ENCODE peak calls at places on chromosome 19, in nine cellular contexts. W, I, X, R, H, T, L, O and P are unnamed samples.

GRCh38 chr19:38388310-38389100 is at the start of gene SPRED3:
- DNase-seq in W (peak), I (peak), X (no peak), R (peak), H (peak), T (peak), L (peak), O (no peak), P (no peak)

GRCh38 chr19:18784786-18785120 is 6.4 kb downstream of the COMP start:
- DNase-seq in W (no peak), I (no peak), X (no peak), R (no peak), H (no peak), T (no peak), L (no peak), O (no peak), P (no peak)

GRCh38 chr19:44806271-44806670 is 2.6 kb upstream of the BCAM start:
- DNase-seq in W (no peak), I (no peak), X (no peak), R (no peak), H (no peak), T (no peak), L (no peak), O (no peak), P (no peak)

GRCh38 chr19:55075366-55075998 is at the start of gene EPS8L1:
- DNase-seq in W (peak), I (no peak), X (peak), R (no peak), H (peak), T (no peak), L (no peak), O (peak), P (no peak)

GRCh38 chr19:18663940-18664530 is 19.4 kb upstream of the CRTC1 start:
- DNase-seq in W (no peak), I (no peak), X (peak), R (no peak), H (no peak), T (no peak), L (no peak), O (no peak), P (no peak)

GRCh38 chr19:15372470-15372869 is 7.1 kb downstream of the AKAP8 start:
- DNase-seq in W (no peak), I (no peak), X (no peak), R (no peak), H (no peak), T (no peak), L (no peak), O (no peak), P (no peak)

GRCh38 chr19:45113628-45114027 is 20.6 kb downstream of the PPP1R37 start:
- DNase-seq in W (peak), I (no peak), X (peak), R (no peak), H (peak), T (no peak), L (no peak), O (no peak), P (no peak)

GRCh38 chr19:2661615-2662014 is 40.9 kb downstream of the GNG7 start:
- DNase-seq in W (no peak), I (peak), X (no peak), R (peak), H (peak), T (no peak), L (no peak), O (peak), P (peak)

GRCh38 chr19:44660081-44660480 is 11.2 kb upstream of the CEACAM19 start:
- DNase-seq in W (no peak), I (no peak), X (no peak), R (no peak), H (no peak), T (no peak), L (no peak), O (no peak), P (no peak)

GRCh38 chr19:7191946-7192691 is 102.1 kb downstream of the INSR start:
- DNase-seq in W (no peak), I (peak), X (no peak), R (no peak), H (no peak), T (no peak), L (no peak), O (no peak), P (no peak)

GRCh38 chr19:15368798-15369593 is 10.6 kb downstream of the AKAP8 start:
- DNase-seq in W (no peak), I (no peak), X (no peak), R (no peak), H (no peak), T (no peak), L (no peak), O (no peak), P (no peak)

GRCh38 chr19:55625004-55625326 is 599 bp upstream of the ZNF784 start:
- DNase-seq in W (no peak), I (no peak), X (no peak), R (no peak), H (peak), T (no peak), L (no peak), O (no peak), P (no peak)

DNA sequence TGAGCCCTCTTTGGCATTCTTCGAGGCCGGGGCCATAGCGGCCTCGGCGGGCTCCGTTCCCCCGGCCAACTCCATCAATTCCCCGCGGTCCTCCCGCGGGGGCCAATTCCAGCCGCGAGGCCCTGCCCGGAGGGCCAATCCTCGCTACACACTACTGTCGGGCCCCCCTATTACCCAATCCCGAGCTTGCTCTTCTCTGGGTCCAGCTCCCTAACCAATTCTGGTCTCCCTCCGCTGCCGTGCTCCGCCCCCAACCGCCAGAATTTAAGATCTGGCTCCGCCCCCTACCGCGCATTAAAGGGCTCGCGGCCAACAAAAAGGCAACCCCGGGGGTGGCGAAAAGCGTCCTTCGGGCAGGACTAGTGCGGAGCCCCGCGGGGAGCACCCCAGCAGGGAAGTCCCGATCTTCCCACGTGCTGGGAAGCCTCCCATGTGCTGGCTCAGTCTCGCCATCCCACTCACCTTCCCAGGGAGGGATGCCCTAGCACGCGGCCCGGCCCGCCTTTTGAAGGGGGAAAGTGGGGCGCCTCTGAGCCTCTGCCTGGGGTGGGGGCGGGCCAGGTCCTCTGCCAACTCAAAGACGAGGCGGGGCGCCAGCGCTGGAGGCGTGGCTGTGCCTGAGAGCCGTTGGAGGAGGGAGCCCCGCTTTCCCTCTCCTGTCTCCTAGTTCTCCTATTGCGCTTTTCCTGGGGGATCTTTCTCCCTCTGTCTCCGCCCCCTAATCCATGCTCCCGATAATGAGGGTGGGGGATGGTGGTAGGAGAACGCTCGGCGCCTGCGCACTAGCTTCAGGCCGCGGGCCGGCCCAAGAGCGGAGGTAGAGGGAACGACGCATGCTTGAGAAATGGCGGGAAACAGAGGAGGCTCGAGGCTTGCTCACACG is 3.5 kb downstream of the LIPE start:
- DNase-seq in W (peak), I (peak), X (peak), R (peak), H (peak), T (peak), L (peak), O (peak), P (peak)
- H3K27ac ChIP-seq in W (peak), I (no peak), X (peak), R (peak), H (no peak), T (peak), L (no peak), O (no peak), P (peak)

GRCh38 chr19:47473336-47473735 is 1.6 kb upstream of the SLC8A2 start:
- DNase-seq in W (no peak), I (no peak), X (no peak), R (no peak), H (no peak), T (no peak), L (no peak), O (no peak), P (no peak)

GRCh38 chr19:47471381-47471732 is 336 bp downstream of the SLC8A2 start:
- DNase-seq in W (no peak), I (no peak), X (no peak), R (no peak), H (no peak), T (no peak), L (no peak), O (no peak), P (no peak)

GRCh38 chr19:47470447-47471195 is 1.1 kb downstream of the SLC8A2 start:
- DNase-seq in W (no peak), I (no peak), X (no peak), R (no peak), H (no peak), T (no peak), L (no peak), O (no peak), P (no peak)

GRCh38 chr19:47469719-47470118 is 2.0 kb downstream of the SLC8A2 start:
- DNase-seq in W (no peak), I (no peak), X (no peak), R (no peak), H (no peak), T (no peak), L (no peak), O (no peak), P (no peak)

DNA sequence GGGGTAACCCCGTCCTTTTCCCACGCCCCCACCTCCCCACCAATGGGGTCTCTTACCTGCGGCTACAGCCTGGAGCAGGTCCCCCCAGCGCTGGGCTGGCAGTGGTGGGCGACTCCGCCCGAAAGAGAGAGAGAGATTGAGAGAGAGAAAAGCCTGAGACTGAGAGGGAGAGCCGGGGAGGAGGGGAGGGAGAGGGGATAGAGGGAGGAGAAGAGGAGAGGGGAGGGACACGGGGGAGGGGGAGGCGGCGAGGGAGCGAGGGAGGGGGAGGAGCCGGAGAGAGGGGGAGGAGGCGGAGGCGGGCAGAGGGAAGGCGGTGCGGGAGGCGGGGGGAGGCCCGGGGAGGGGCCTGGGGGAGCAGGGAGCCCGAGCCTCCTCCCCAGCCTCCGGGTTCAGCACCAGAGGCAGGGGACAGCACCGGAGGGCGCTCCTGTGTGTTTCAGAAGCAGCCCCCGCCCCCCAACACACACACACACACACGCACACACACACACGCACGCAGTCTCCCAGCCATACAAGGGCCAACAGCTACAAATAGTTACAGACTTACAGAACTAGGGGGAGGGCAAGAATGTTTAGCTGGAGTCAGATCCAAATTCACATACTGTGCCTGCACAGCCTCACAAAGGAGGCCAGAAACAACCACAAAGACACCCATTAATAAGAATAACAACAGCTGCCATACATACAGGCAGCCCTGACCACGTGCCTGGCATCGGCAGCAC is at the start of gene SLC8A2:
- DNase-seq in W (peak), I (peak), X (peak), R (peak), H (peak), T (peak), L (peak), O (peak), P (peak)
- H3K4me3 ChIP-seq in W (no peak), I (no peak), X (no peak), R (peak), H (peak), T (no peak), L (peak), O (peak), P (no peak)

DNA sequence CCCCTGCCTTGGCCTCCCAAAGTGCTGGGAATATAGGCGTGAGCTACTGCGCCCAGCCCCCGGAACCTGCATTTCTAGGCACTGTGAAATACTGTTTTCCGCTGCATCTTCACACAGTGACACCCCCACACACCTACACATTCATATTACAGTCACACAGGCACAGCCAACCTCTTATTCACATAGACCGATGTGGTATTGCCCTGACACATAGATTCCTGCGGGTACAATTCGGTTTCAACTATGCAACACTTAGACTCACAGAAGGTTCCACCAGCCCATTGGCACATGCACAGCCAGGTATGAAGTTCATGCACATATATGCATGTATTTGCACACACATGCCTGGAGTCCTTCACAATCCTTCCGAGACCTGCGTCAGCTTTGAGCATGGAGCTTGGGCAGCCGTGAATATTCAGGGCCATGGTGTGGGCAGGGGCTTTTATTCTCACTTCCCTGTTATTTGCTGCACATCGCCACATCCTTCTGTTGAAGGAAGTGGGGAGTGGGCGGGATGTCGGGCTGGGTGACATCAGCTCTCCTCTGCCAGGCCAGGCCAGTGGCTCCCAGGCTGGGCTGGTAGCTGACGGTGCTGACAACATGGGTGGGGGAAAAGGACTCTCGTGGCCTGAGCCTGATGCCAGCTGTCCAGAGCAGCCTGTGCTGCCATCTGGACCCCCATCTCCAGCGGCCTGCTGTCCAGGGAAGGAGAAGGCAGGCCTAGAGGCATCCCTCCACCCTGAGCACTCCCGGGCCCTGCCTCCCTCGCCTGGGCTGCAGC is 5.4 kb upstream of the CDC37 start:
- DNase-seq in W (no peak), I (peak), X (no peak), R (no peak), H (no peak), T (no peak), L (no peak), O (no peak), P (no peak)
- H3K4me2 ChIP-seq in W (no peak), I (no peak), X (no peak), R (no peak), H (no peak), T (no peak), L (no peak), O (no peak), P (no peak)

GRCh38 chr19:1412995-1413889 is 5.9 kb downstream of the DAZAP1 start:
- DNase-seq in W (no peak), I (no peak), X (no peak), R (no peak), H (no peak), T (no peak), L (no peak), O (no peak), P (no peak)

GRCh38 chr19:1410789-1411188 is 3.4 kb downstream of the DAZAP1 start:
- DNase-seq in W (no peak), I (no peak), X (no peak), R (no peak), H (no peak), T (no peak), L (no peak), O (no peak), P (no peak)

GRCh38 chr19:1410136-1410786 is 2.9 kb downstream of the DAZAP1 start:
- DNase-seq in W (no peak), I (peak), X (no peak), R (no peak), H (no peak), T (peak), L (no peak), O (no peak), P (no peak)

GRCh38 chr19:1412323-1412923 is 5.0 kb downstream of the DAZAP1 start:
- DNase-seq in W (no peak), I (no peak), X (no peak), R (no peak), H (no peak), T (no peak), L (no peak), O (no peak), P (no peak)

GRCh38 chr19:1411255-1412191 is 4.1 kb downstream of the DAZAP1 start:
- DNase-seq in W (no peak), I (peak), X (no peak), R (no peak), H (no peak), T (peak), L (no peak), O (no peak), P (no peak)
- H3K27ac ChIP-seq in W (no peak), I (peak), X (no peak), R (no peak), H (peak), T (peak), L (no peak), O (no peak), P (no peak)

GRCh38 chr19:17539288-17540117 is 15.9 kb upstream of the COLGALT1 start:
- DNase-seq in W (peak), I (peak), X (peak), R (peak), H (peak), T (peak), L (peak), O (peak), P (peak)
- H3K4me3 ChIP-seq in W (peak), I (peak), X (peak), R (peak), H (peak), T (peak), L (peak), O (peak), P (peak)

DNA sequence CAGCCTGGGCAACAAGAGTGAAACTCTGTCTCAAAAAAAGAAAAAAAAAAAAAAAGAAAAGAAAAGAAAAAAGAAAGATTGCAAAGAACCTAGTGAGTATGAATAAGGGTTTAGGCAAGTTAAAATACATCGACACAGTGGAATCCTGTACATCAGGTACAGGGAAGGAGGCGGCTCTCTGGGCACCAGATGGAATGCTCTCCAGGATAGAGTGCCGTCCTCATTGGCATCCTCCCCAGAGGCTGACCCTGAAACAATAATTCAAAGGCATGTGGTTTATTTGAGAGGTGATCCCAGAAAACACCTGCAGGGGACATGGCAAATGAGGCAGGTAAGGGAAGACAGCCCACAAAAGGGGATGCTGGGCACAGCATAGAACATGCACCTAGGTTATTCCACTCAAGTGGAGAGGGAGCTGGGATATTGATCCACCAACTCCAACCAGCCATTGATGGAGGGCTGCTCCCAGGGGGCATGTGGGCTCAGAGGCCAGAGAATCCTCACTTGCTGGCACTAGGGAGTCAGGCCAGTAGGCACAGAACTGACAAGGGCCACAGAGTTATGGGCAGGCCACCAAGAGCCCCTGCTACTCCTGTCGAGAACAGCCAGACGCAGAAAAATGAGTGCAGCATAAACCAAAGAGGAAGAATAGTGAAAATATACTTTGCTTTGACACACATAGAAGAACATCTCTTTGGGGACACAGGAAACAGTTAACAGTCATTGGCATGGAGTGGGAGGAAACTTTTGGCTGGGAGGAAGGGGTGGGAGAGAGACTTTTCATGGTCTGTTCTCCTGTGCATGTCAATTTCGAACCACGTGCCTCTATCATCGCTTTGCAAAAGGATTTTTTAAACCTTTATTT is 4.2 kb downstream of the TSPAN16 start:
- DNase-seq in W (no peak), I (no peak), X (no peak), R (no peak), H (no peak), T (no peak), L (no peak), O (no peak), P (no peak)
- H3K4me2 ChIP-seq in W (no peak), I (no peak), X (no peak), R (no peak), H (no peak), T (no peak), L (no peak), O (no peak), P (no peak)

GRCh38 chr19:5035817-5036732 is 67.2 kb downstream of the KDM4B start:
- DNase-seq in W (no peak), I (no peak), X (no peak), R (no peak), H (no peak), T (no peak), L (no peak), O (no peak), P (no peak)
- H3K27ac ChIP-seq in W (no peak), I (peak), X (no peak), R (no peak), H (no peak), T (no peak), L (peak), O (no peak), P (no peak)

GRCh38 chr19:781800-782194 is 15.5 kb upstream of the PTBP1 start:
- DNase-seq in W (no peak), I (no peak), X (no peak), R (no peak), H (no peak), T (no peak), L (no peak), O (no peak), P (no peak)
- H3K4me3 ChIP-seq in W (no peak), I (no peak), X (peak), R (peak), H (peak), T (no peak), L (peak), O (no peak), P (no peak)